ENCODE peak calls at places on chromosomes 6 and 20, in four cellular contexts. Q, Y, M and U are unnamed samples.
A peak's percentile ranks its signal among the peaks of the same experiment; 100 is the strongest.

GRCh38 chr20:25453035-25453810 is 45.8 kb downstream of the GINS1 start:
- DNase-seq in Q (no peak), Y (no peak), M (peak; percentile 72), U (no peak)

GRCh38 chr6:8556370-8557018 is 121.1 kb upstream of the SLC35B3 start:
- DNase-seq in Q (no peak), Y (no peak), M (no peak), U (no peak)

GRCh38 chr6:121055572-121056163 is 278.6 kb downstream of the TBC1D32 start:
- DNase-seq in Q (no peak), Y (no peak), M (no peak), U (no peak)

GRCh38 chr20:20237093-20237959 is 130.6 kb upstream of the INSM1 start:
- DNase-seq in Q (no peak), Y (peak; percentile 60), M (no peak), U (no peak)

GRCh38 chr6:158801655-158802294 is 17.4 kb downstream of the EZR start:
- DNase-seq in Q (no peak), Y (no peak), M (no peak), U (no peak)

GRCh38 chr6:69719602-69720193 is 77.1 kb downstream of the LMBRD1 start:
- DNase-seq in Q (no peak), Y (no peak), M (no peak), U (no peak)

GRCh38 chr6:41966961-41967311 is 25.3 kb upstream of the CCND3 start:
- DNase-seq in Q (no peak), Y (no peak), M (no peak), U (no peak)

GRCh38 chr20:50642288-50642803 is 49.0 kb downstream of the RIPOR3 start:
- DNase-seq in Q (no peak), Y (no peak), M (no peak), U (no peak)

GRCh38 chr20:45630366-45630765 is 718 bp downstream of the WFDC9 start:
- DNase-seq in Q (no peak), Y (no peak), M (no peak), U (no peak)

GRCh38 chr6:111750753-111751684 is 122.2 kb downstream of the FYN start:
- DNase-seq in Q (peak; percentile 68), Y (no peak), M (no peak), U (no peak)

GRCh38 chr6:143601501-143601900 is 76.3 kb upstream of the PHACTR2 start:
- DNase-seq in Q (no peak), Y (no peak), M (no peak), U (no peak)

GRCh38 chr20:20017852-20018245 is 687 bp downstream of the NAA20 start:
- DNase-seq in Q (no peak), Y (peak; percentile 40), M (no peak), U (no peak)

GRCh38 chr20:17558154-17558940 is 11.5 kb upstream of the DSTN start:
- DNase-seq in Q (no peak), Y (no peak), M (peak; percentile 90), U (peak; percentile 53)

GRCh38 chr6:109304284-109305015 is 77.8 kb downstream of the CD164 start:
- DNase-seq in Q (no peak), Y (no peak), M (no peak), U (no peak)

GRCh38 chr6:44096615-44097014 is 30.6 kb downstream of the MRPL14 start:
- DNase-seq in Q (peak; percentile 66), Y (peak; percentile 82), M (no peak), U (peak; percentile 73)

GRCh38 chr20:54502179-54502578 is 26.8 kb downstream of the DOK5 start:
- DNase-seq in Q (no peak), Y (no peak), M (no peak), U (no peak)

GRCh38 chr6:6169141-6169540 is 151.3 kb downstream of the F13A1 start:
- DNase-seq in Q (no peak), Y (no peak), M (no peak), U (no peak)

GRCh38 chr20:22821081-22821480 is 214.0 kb upstream of the SSTR4 start:
- DNase-seq in Q (no peak), Y (no peak), M (peak; percentile 67), U (no peak)

GRCh38 chr20:50919567-50919966 is 11.7 kb downstream of the ADNP start:
- DNase-seq in Q (no peak), Y (no peak), M (no peak), U (no peak)

GRCh38 chr6:167906899-167907298 is 80.2 kb downstream of the AFDN start:
- DNase-seq in Q (no peak), Y (peak; percentile 35), M (no peak), U (no peak)

GRCh38 chr6:139597781-139598368 is 223.4 kb upstream of the CITED2 start:
- DNase-seq in Q (no peak), Y (no peak), M (no peak), U (no peak)

GRCh38 chr6:128390168-128390567 is 130.2 kb downstream of the PTPRK start:
- DNase-seq in Q (no peak), Y (no peak), M (no peak), U (no peak)

GRCh38 chr6:37041521-37041920 is 36.1 kb downstream of the FGD2 start:
- DNase-seq in Q (no peak), Y (no peak), M (no peak), U (no peak)

GRCh38 chr6:14975124-14975815 is 270.6 kb upstream of the JARID2 start:
- DNase-seq in Q (no peak), Y (no peak), M (no peak), U (peak; percentile 62)

GRCh38 chr6:169559001-169559441 is 142.8 kb downstream of the WDR27 start:
- DNase-seq in Q (no peak), Y (no peak), M (no peak), U (no peak)

GRCh38 chr6:10465633-10466499 is 51.0 kb upstream of the TFAP2A start:
- DNase-seq in Q (no peak), Y (peak; percentile 74), M (no peak), U (no peak)
- TF ChIP-seq CTCF in Q (peak; percentile 11), Y (peak; percentile 60), M (no peak), U (peak; percentile 51)

GRCh38 chr6:134741193-134741521 is 208.7 kb downstream of the ALDH8A1 start:
- DNase-seq in Q (no peak), Y (peak; percentile 29), M (no peak), U (no peak)
- TF ChIP-seq CTCF in Q (no peak), Y (no peak), M (no peak), U (no peak)

DNA sequence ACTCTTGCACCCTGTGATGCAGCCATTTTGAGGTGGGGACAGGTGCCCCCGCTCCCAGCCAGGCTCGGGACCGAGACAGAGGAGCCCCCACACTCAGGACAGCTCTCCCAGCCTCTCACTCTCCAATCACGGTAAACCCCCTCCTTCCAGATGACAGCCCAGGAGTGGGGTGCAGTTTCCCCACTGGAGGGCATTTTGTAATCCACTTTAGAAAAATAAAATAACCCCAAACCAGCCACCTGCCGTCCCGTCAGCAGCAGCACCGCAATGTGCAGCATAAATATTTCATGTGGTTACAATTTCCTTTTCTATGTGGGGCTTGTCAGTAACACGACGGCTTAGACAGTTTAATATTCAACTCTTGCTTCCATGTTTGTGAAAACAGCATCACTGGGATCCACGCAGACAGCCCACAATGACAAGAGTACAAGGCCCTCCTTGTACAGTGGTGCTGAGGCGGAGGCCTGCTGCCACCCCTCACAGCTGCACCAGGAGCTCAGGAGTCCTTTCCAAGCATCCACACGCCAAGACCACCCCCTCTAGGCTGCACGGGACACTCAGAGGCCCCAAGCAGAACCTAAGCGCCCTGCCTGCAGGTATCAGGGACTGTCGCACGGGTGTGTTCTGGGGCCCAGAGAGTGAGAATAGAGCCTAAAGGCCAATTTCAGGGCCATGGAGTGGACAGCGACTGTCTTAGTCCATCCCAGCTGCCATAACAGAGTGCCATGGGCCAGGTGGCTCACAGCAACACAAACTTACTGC is 116.7 kb downstream of the JPH2 start:
- DNase-seq in Q (peak; percentile 75), Y (no peak), M (peak; percentile 54), U (no peak)
- TF ChIP-seq CTCF in Q (peak; percentile 28), Y (no peak), M (no peak), U (no peak)

DNA sequence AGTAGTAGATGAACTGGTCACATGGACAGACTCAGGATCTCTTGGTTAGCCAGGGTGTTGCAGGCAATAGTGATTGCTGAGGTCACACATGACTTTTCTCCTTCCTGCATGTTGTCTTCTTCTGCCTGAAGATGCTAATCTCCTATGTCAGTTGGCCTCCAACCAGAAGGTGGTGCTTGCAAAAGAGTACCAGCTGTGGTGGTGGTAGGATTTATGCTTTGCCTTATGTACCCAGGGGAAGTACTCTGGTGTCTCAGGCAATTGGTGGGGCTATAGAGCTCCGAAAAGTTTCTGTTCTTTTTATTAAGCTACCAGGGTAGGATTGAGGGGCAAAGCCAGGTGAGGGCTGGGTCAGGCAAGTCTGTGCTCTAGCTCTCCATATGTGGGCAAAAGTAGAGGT is 98.5 kb downstream of the CARMIL1 start:
- DNase-seq in Q (no peak), Y (no peak), M (no peak), U (no peak)
- TF ChIP-seq CTCF in Q (no peak), Y (no peak), M (no peak), U (no peak)

GRCh38 chr6:24054388-24054787 is 71.6 kb upstream of the NRSN1 start:
- DNase-seq in Q (no peak), Y (no peak), M (no peak), U (no peak)
- TF ChIP-seq CTCF in Q (no peak), Y (no peak), M (no peak), U (no peak)

GRCh38 chr6:38702471-38703397 is at the start of gene GLO1:
- DNase-seq in Q (peak; percentile 95), Y (peak; percentile 96), M (peak; percentile 98), U (peak; percentile 97)
- TF ChIP-seq CTCF in Q (no peak), Y (no peak), M (no peak), U (no peak)

DNA sequence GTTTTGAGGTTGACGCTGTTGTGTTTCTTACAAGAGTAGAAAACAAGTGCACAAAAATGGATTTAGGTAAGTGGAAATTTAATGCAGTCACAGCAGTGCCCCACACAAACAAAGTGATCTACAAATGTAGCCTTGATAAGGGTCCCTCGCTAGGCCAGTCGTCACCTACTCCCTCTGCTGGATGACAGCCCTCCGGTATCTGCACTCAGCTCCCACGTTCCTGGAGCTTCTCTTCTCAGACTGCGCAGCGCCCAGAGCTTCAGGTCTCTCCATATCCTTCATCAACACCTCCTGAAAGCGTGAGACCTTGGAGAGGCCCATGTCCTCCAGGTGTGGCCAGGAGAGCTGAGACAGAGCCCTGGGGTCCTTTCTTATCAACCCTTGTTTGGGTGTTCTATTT is 58.3 kb upstream of the MAP3K4 start:
- DNase-seq in Q (no peak), Y (peak; percentile 35), M (no peak), U (no peak)
- TF ChIP-seq CTCF in Q (no peak), Y (no peak), M (no peak), U (no peak)